ENCODE peak calls at places on chromosomes 6 and 20, in seven cellular contexts. X is A549, U is K562, Y is H1, K is SK-N-SH, T is IMR-90, O is GM12878. F is an unnamed sample.

GRCh38 chr6:35801148-35801547 is 4.0 kb upstream of the LHFPL5 start:
- DNase-seq in X (no peak), U (no peak), Y (no peak), K (no peak), T (no peak), O (no peak), F (no peak)

GRCh38 chr6:71254323-71254722 is 34.3 kb upstream of the OGFRL1 start:
- DNase-seq in X (no peak), U (no peak), Y (no peak), K (peak), T (no peak), O (no peak), F (no peak)

GRCh38 chr6:43669050-43669921 is 18.3 kb downstream of the MRPS18A start:
- DNase-seq in X (no peak), U (peak), Y (no peak), K (peak), T (peak), O (no peak), F (no peak)

GRCh38 chr20:19121463-19121862 is 91.0 kb upstream of the SLC24A3 start:
- DNase-seq in X (no peak), U (no peak), Y (no peak), K (no peak), T (no peak), O (no peak), F (no peak)

GRCh38 chr20:57326667-57327455 is 2.7 kb upstream of the SPO11 start:
- DNase-seq in X (no peak), U (no peak), Y (peak), K (no peak), T (no peak), O (no peak), F (no peak)

GRCh38 chr6:122736166-122736565 is 43.4 kb upstream of the FABP7 start:
- DNase-seq in X (no peak), U (no peak), Y (no peak), K (no peak), T (no peak), O (no peak), F (no peak)

GRCh38 chr20:52124821-52125220 is 66.8 kb downstream of the ZFP64 start:
- DNase-seq in X (no peak), U (no peak), Y (no peak), K (no peak), T (no peak), O (no peak), F (no peak)

GRCh38 chr6:72624557-72625160 is 2.8 kb downstream of the KCNQ5 start:
- DNase-seq in X (peak), U (peak), Y (no peak), K (peak), T (peak), O (peak), F (no peak)

GRCh38 chr20:61127311-61128044 is 124.6 kb upstream of the CDH4 start:
- DNase-seq in X (peak), U (no peak), Y (no peak), K (no peak), T (peak), O (no peak), F (no peak)

GRCh38 chr20:34968020-34968775 is 12.5 kb downstream of the MYH7B start:
- DNase-seq in X (no peak), U (no peak), Y (no peak), K (no peak), T (no peak), O (no peak), F (no peak)

GRCh38 chr6:99613705-99614429 is 7.2 kb downstream of the PRDM13 start:
- DNase-seq in X (peak), U (no peak), Y (peak), K (peak), T (no peak), O (no peak), F (no peak)

GRCh38 chr20:46720776-46721425 is 11.5 kb downstream of the SLC2A10 start:
- DNase-seq in X (no peak), U (peak), Y (no peak), K (no peak), T (peak), O (no peak), F (no peak)

GRCh38 chr6:4358414-4359107 is 223.2 kb upstream of the ECI2 start:
- DNase-seq in X (peak), U (peak), Y (no peak), K (peak), T (peak), O (no peak), F (peak)

GRCh38 chr20:63733117-63733516 is 3.3 kb upstream of the LIME1 start:
- DNase-seq in X (no peak), U (no peak), Y (no peak), K (no peak), T (no peak), O (no peak), F (no peak)

GRCh38 chr6:52160468-52161104 is 25.6 kb upstream of the IL17A start:
- DNase-seq in X (no peak), U (no peak), Y (no peak), K (no peak), T (no peak), O (no peak), F (no peak)

GRCh38 chr6:141309295-141309694 is 823.4 kb upstream of the GJE1 start:
- DNase-seq in X (no peak), U (no peak), Y (no peak), K (no peak), T (no peak), O (no peak), F (peak)

GRCh38 chr6:52560462-52560861 is 16.4 kb downstream of the TRAM2 start:
- DNase-seq in X (no peak), U (no peak), Y (no peak), K (no peak), T (no peak), O (no peak), F (no peak)

GRCh38 chr6:135012764-135013163 is 41.9 kb downstream of the HBS1L start:
- DNase-seq in X (no peak), U (no peak), Y (no peak), K (no peak), T (peak), O (no peak), F (no peak)

GRCh38 chr20:38249536-38250310 is 10.8 kb downstream of the KIAA1755 start:
- DNase-seq in X (no peak), U (no peak), Y (no peak), K (no peak), T (peak), O (no peak), F (no peak)

GRCh38 chr6:2850480-2851150 is 9.0 kb upstream of the SERPINB1 start:
- DNase-seq in X (peak), U (no peak), Y (no peak), K (no peak), T (peak), O (no peak), F (no peak)

GRCh38 chr6:149936743-149937142 is 5.1 kb upstream of the ULBP2 start:
- DNase-seq in X (no peak), U (no peak), Y (no peak), K (no peak), T (no peak), O (no peak), F (no peak)

GRCh38 chr20:38842558-38842981 is 37.1 kb downstream of the PPP1R16B start:
- DNase-seq in X (no peak), U (no peak), Y (no peak), K (no peak), T (no peak), O (peak), F (no peak)

GRCh38 chr6:21998539-21998938 is 298.3 kb downstream of the PRL start:
- DNase-seq in X (no peak), U (no peak), Y (no peak), K (no peak), T (no peak), O (no peak), F (no peak)

GRCh38 chr6:25094726-25095125 is 159.0 kb upstream of the RIPOR2 start:
- DNase-seq in X (no peak), U (no peak), Y (no peak), K (no peak), T (no peak), O (no peak), F (no peak)

GRCh38 chr6:56803594-56803993 is 151.3 kb upstream of the BEND6 start:
- DNase-seq in X (no peak), U (no peak), Y (no peak), K (no peak), T (peak), O (no peak), F (no peak)

GRCh38 chr6:184161-184695 is 108.1 kb upstream of the DUSP22 start:
- DNase-seq in X (no peak), U (no peak), Y (no peak), K (no peak), T (no peak), O (no peak), F (no peak)

GRCh38 chr6:124970763-124971162 is 8.5 kb downstream of the RNF217 start:
- DNase-seq in X (no peak), U (no peak), Y (no peak), K (no peak), T (no peak), O (no peak), F (no peak)

GRCh38 chr6:26187981-26188635 is 100.9 kb downstream of the HFE start:
- DNase-seq in X (peak), U (peak), Y (no peak), K (no peak), T (peak), O (no peak), F (peak)

GRCh38 chr20:24742989-24743388 is 206.1 kb upstream of the CST7 start:
- DNase-seq in X (no peak), U (no peak), Y (no peak), K (no peak), T (no peak), O (no peak), F (no peak)

GRCh38 chr6:38141716-38142115 is 322.2 kb downstream of the ZFAND3 start:
- DNase-seq in X (no peak), U (no peak), Y (no peak), K (no peak), T (no peak), O (no peak), F (no peak)

GRCh38 chr6:169691260-169691659 is 10.6 kb downstream of the WDR27 start:
- DNase-seq in X (no peak), U (no peak), Y (no peak), K (no peak), T (no peak), O (no peak), F (no peak)

GRCh38 chr6:169692516-169692915 is 9.3 kb downstream of the WDR27 start:
- DNase-seq in X (no peak), U (no peak), Y (no peak), K (no peak), T (no peak), O (no peak), F (no peak)

GRCh38 chr6:169685860-169686259 is 16.0 kb downstream of the WDR27 start:
- DNase-seq in X (no peak), U (no peak), Y (no peak), K (no peak), T (no peak), O (no peak), F (no peak)

GRCh38 chr6:169684056-169684455 is 17.8 kb downstream of the WDR27 start:
- DNase-seq in X (no peak), U (no peak), Y (peak), K (no peak), T (no peak), O (no peak), F (no peak)

DNA sequence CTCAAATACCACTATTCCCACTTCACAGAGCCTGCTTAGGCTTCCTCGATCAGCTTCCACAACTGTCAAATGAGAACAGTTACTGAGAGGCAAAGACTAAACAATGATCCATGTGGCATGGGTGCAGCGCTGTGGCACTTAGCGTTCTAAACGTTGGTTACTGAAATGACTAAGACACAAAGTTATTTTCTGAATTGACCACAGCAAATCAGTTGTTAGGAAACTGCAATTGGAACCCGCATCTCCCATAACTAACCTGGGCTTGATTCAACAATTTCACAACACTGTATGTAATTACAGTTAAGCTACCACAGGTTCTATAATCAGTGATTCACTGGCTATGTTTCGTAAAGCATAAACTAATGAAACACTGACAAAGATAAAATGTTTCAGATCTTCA is 12.6 kb downstream of the WDR27 start:
- DNase-seq in X (no peak), U (no peak), Y (no peak), K (no peak), T (peak), O (no peak), F (no peak)
- TF ChIP-seq RFX5 in X (no peak), U (no peak), Y (no peak), K (no peak), T (peak), O (no peak), F (no peak)

GRCh38 chr6:15322781-15323536 is 77.1 kb downstream of the JARID2 start:
- DNase-seq in X (no peak), U (no peak), Y (peak), K (no peak), T (peak), O (no peak), F (no peak)
- TF ChIP-seq RFX5 in X (no peak), U (no peak), Y (no peak), K (no peak), T (no peak), O (no peak), F (no peak)

GRCh38 chr6:158168054-158168303 is at the start of gene SERAC1:
- DNase-seq in X (no peak), U (no peak), Y (peak), K (peak), T (no peak), O (no peak), F (no peak)

GRCh38 chr6:158174024-158174423 is 5.9 kb downstream of the GTF2H5 start:
- DNase-seq in X (no peak), U (no peak), Y (no peak), K (no peak), T (no peak), O (no peak), F (no peak)

GRCh38 chr6:158174514-158174913 is 6.4 kb downstream of the GTF2H5 start:
- DNase-seq in X (no peak), U (no peak), Y (no peak), K (peak), T (peak), O (no peak), F (no peak)

GRCh38 chr6:158172001-158172400 is 3.9 kb downstream of the GTF2H5 start:
- DNase-seq in X (no peak), U (no peak), Y (no peak), K (no peak), T (no peak), O (no peak), F (no peak)

DNA sequence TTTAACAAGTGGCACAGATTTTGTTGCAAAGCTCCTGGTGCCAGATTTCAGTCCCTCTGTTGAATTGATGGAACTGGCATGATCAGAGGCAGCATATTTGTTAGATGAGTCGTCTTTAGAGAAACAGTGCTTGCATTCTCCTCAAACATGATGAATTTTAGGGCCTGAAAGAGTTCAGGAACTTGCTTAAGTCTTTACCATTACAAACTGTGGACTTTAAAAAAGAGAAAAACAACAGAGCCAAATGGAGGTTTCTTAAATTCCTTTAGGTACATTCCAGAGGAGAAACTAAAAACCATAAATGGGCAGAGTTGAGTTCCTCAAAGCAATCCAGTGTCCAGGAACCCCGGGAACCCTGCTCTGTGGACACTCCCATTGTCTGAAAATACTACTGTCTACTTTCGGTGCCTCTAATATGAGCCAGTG is 2.5 kb downstream of the GTF2H5 start:
- DNase-seq in X (no peak), U (no peak), Y (no peak), K (no peak), T (peak), O (no peak), F (peak)
- TF ChIP-seq RFX5 in X (no peak), U (no peak), Y (no peak), K (no peak), T (no peak), O (no peak), F (no peak)

GRCh38 chr20:13900506-13900905 is 89.9 kb downstream of the SEL1L2 start:
- DNase-seq in X (no peak), U (peak), Y (no peak), K (no peak), T (no peak), O (no peak), F (no peak)

GRCh38 chr20:13898012-13898612 is 92.3 kb downstream of the SEL1L2 start:
- DNase-seq in X (no peak), U (peak), Y (no peak), K (peak), T (no peak), O (no peak), F (peak)
- TF ChIP-seq RFX5 in X (no peak), U (no peak), Y (no peak), K (no peak), T (no peak), O (no peak), F (no peak)

GRCh38 chr6:6003334-6004146 is 3.2 kb downstream of the NRN1 start:
- DNase-seq in X (no peak), U (no peak), Y (peak), K (peak), T (no peak), O (no peak), F (no peak)
- TF ChIP-seq RFX5 in X (no peak), U (no peak), Y (no peak), K (no peak), T (no peak), O (no peak), F (no peak)

GRCh38 chr6:107458687-107459282 is 579 bp downstream of the PDSS2 start:
- DNase-seq in X (no peak), U (no peak), Y (no peak), K (no peak), T (peak), O (peak), F (peak)

GRCh38 chr6:107459283-107460073 is at the start of gene PDSS2:
- DNase-seq in X (peak), U (peak), Y (peak), K (peak), T (peak), O (peak), F (peak)

GRCh38 chr6:107466062-107466461 is 6.7 kb upstream of the PDSS2 start:
- DNase-seq in X (no peak), U (no peak), Y (no peak), K (no peak), T (no peak), O (no peak), F (no peak)

DNA sequence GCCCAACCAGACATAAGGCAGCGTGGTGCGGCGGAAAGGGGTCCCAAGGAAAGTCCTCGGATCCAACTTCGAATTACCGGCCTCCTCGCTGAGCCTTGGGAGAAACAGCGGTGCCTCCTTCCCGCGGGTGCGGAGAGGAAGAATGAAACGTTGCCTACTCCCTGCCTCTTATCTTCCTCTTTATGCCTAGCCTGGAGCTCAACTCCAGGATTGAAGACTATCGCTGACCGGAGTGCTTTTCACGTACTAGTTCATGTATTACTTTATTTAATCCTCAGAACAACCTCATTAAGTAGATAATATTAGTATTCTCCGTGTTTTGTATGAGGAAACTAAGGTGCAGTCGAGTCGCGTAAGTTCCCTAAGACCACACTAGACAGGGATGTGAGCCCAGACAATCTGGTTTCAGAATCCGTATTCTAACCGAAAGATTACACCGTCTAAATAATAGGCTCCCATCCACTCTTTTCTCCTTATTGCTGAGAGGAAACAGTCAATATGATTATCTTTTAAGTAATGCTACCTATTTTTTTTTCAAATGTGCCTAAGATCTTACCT is 789 bp upstream of the PDSS2 start:
- DNase-seq in X (no peak), U (no peak), Y (no peak), K (no peak), T (peak), O (no peak), F (no peak)
- TF ChIP-seq RFX5 in X (no peak), U (no peak), Y (no peak), K (no peak), T (no peak), O (no peak), F (no peak)

F was measured in HepG2.